ENCODE peak calls at places on chromosomes 3 and 15, in seven cellular contexts. One of them, this sample, is unnamed.

GRCh38 chr3:141797167-141797773 is 34.1 kb downstream of the GRK7 start:
- DNase-seq in HCT116: no peak
- DNase-seq in K562: no peak
- DNase-seq in GM12878: no peak
- DNase-seq in H1: peak; percentile 86
- DNase-seq in SK-N-SH: no peak
- DNase-seq in HepG2: no peak
- DNase-seq in this sample: peak; percentile 7

GRCh38 chr3:59268170-59268569 is 218.3 kb upstream of the CFAP20DC start:
- DNase-seq in HCT116: no peak
- DNase-seq in K562: no peak
- DNase-seq in GM12878: no peak
- DNase-seq in H1: no peak
- DNase-seq in SK-N-SH: no peak
- DNase-seq in HepG2: no peak
- DNase-seq in this sample: peak; percentile 41

GRCh38 chr15:31459011-31459748 is 132.5 kb downstream of the KLF13 start:
- DNase-seq in HCT116: no peak
- DNase-seq in K562: no peak
- DNase-seq in GM12878: peak; percentile 77
- DNase-seq in H1: no peak
- DNase-seq in SK-N-SH: no peak
- DNase-seq in HepG2: no peak
- DNase-seq in this sample: peak; percentile 37

GRCh38 chr3:109804697-109805096 is 467.4 kb upstream of the DPPA4 start:
- DNase-seq in HCT116: peak; percentile 84
- DNase-seq in K562: no peak
- DNase-seq in GM12878: no peak
- DNase-seq in H1: no peak
- DNase-seq in SK-N-SH: no peak
- DNase-seq in HepG2: no peak
- DNase-seq in this sample: no peak

GRCh38 chr15:90594297-90594696 is 64.6 kb downstream of the CRTC3 start:
- DNase-seq in HCT116: no peak
- DNase-seq in K562: no peak
- DNase-seq in GM12878: peak; percentile 80
- DNase-seq in H1: no peak
- DNase-seq in SK-N-SH: no peak
- DNase-seq in HepG2: no peak
- DNase-seq in this sample: no peak

GRCh38 chr3:128309026-128309425 is 155.7 kb downstream of the EEFSEC start:
- DNase-seq in HCT116: no peak
- DNase-seq in K562: no peak
- DNase-seq in GM12878: no peak
- DNase-seq in H1: peak; percentile 34
- DNase-seq in SK-N-SH: no peak
- DNase-seq in HepG2: no peak
- DNase-seq in this sample: no peak

GRCh38 chr15:101428758-101429157 is 60.7 kb downstream of the PCSK6 start:
- DNase-seq in HCT116: no peak
- DNase-seq in K562: no peak
- DNase-seq in GM12878: no peak
- DNase-seq in H1: peak; percentile 41
- DNase-seq in SK-N-SH: peak; percentile 59
- DNase-seq in HepG2: no peak
- DNase-seq in this sample: no peak

GRCh38 chr3:29525254-29525881 is 244.5 kb downstream of the RBMS3 start:
- DNase-seq in HCT116: no peak
- DNase-seq in K562: no peak
- DNase-seq in GM12878: no peak
- DNase-seq in H1: no peak
- DNase-seq in SK-N-SH: no peak
- DNase-seq in HepG2: peak; percentile 0
- DNase-seq in this sample: peak; percentile 18

GRCh38 chr3:182735672-182736071 is 57.6 kb upstream of the ATP11B start:
- DNase-seq in HCT116: no peak
- DNase-seq in K562: no peak
- DNase-seq in GM12878: no peak
- DNase-seq in H1: no peak
- DNase-seq in SK-N-SH: no peak
- DNase-seq in HepG2: no peak
- DNase-seq in this sample: peak; percentile 47

GRCh38 chr3:127458698-127459097 is 131.8 kb downstream of the TPRA1 start:
- DNase-seq in HCT116: no peak
- DNase-seq in K562: peak; percentile 45
- DNase-seq in GM12878: no peak
- DNase-seq in H1: peak; percentile 92
- DNase-seq in SK-N-SH: no peak
- DNase-seq in HepG2: no peak
- DNase-seq in this sample: no peak

GRCh38 chr3:49609815-49610214 is 55.5 kb downstream of the BSN start:
- DNase-seq in HCT116: no peak
- DNase-seq in K562: no peak
- DNase-seq in GM12878: no peak
- DNase-seq in H1: no peak
- DNase-seq in SK-N-SH: peak; percentile 65
- DNase-seq in HepG2: no peak
- DNase-seq in this sample: no peak

GRCh38 chr15:68385240-68385561 is 46.8 kb downstream of the ITGA11 start:
- DNase-seq in HCT116: no peak
- DNase-seq in K562: no peak
- DNase-seq in GM12878: no peak
- DNase-seq in H1: peak; percentile 34
- DNase-seq in SK-N-SH: no peak
- DNase-seq in HepG2: no peak
- DNase-seq in this sample: no peak

GRCh38 chr15:99430881-99431401 is 134.8 kb upstream of the MEF2A start:
- DNase-seq in HCT116: no peak
- DNase-seq in K562: no peak
- DNase-seq in GM12878: no peak
- DNase-seq in H1: no peak
- DNase-seq in SK-N-SH: no peak
- DNase-seq in HepG2: no peak
- DNase-seq in this sample: no peak

GRCh38 chr15:68315495-68316007 is 38.0 kb downstream of the FEM1B start:
- DNase-seq in HCT116: no peak
- DNase-seq in K562: no peak
- DNase-seq in GM12878: no peak
- DNase-seq in H1: peak; percentile 76
- DNase-seq in SK-N-SH: no peak
- DNase-seq in HepG2: no peak
- DNase-seq in this sample: peak; percentile 12

GRCh38 chr3:32686713-32687112 is 1.7 kb downstream of the CNOT10 start:
- DNase-seq in HCT116: no peak
- DNase-seq in K562: no peak
- DNase-seq in GM12878: no peak
- DNase-seq in H1: no peak
- DNase-seq in SK-N-SH: no peak
- DNase-seq in HepG2: no peak
- DNase-seq in this sample: no peak

GRCh38 chr15:63348392-63348791 is 33.3 kb downstream of the CA12 start:
- DNase-seq in HCT116: no peak
- DNase-seq in K562: no peak
- DNase-seq in GM12878: no peak
- DNase-seq in H1: no peak
- DNase-seq in SK-N-SH: peak; percentile 42
- DNase-seq in HepG2: no peak
- DNase-seq in this sample: peak; percentile 63

GRCh38 chr3:127405791-127406190 is 117.9 kb upstream of the PRR20G start:
- DNase-seq in HCT116: no peak
- DNase-seq in K562: no peak
- DNase-seq in GM12878: no peak
- DNase-seq in H1: no peak
- DNase-seq in SK-N-SH: no peak
- DNase-seq in HepG2: no peak
- DNase-seq in this sample: no peak

GRCh38 chr15:37094542-37095196 is 5.7 kb downstream of the MEIS2 start:
- DNase-seq in HCT116: no peak
- DNase-seq in K562: no peak
- DNase-seq in GM12878: no peak
- DNase-seq in H1: no peak
- DNase-seq in SK-N-SH: no peak
- DNase-seq in HepG2: no peak
- DNase-seq in this sample: peak; percentile 31

GRCh38 chr3:146129750-146130149 is 31.2 kb downstream of the PLOD2 start:
- DNase-seq in HCT116: no peak
- DNase-seq in K562: no peak
- DNase-seq in GM12878: no peak
- DNase-seq in H1: no peak
- DNase-seq in SK-N-SH: no peak
- DNase-seq in HepG2: no peak
- DNase-seq in this sample: no peak

GRCh38 chr3:146131616-146132410 is 29.2 kb downstream of the PLOD2 start:
- DNase-seq in HCT116: no peak
- DNase-seq in K562: no peak
- DNase-seq in GM12878: no peak
- DNase-seq in H1: no peak
- DNase-seq in SK-N-SH: no peak
- DNase-seq in HepG2: peak; percentile 33
- DNase-seq in this sample: peak; percentile 91

GRCh38 chr3:146130881-146131371 is 30.1 kb downstream of the PLOD2 start:
- DNase-seq in HCT116: no peak
- DNase-seq in K562: no peak
- DNase-seq in GM12878: no peak
- DNase-seq in H1: no peak
- DNase-seq in SK-N-SH: no peak
- DNase-seq in HepG2: no peak
- DNase-seq in this sample: peak; percentile 72

GRCh38 chr3:146128179-146128578 is 32.8 kb downstream of the PLOD2 start:
- DNase-seq in HCT116: no peak
- DNase-seq in K562: no peak
- DNase-seq in GM12878: no peak
- DNase-seq in H1: no peak
- DNase-seq in SK-N-SH: no peak
- DNase-seq in HepG2: no peak
- DNase-seq in this sample: no peak

DNA sequence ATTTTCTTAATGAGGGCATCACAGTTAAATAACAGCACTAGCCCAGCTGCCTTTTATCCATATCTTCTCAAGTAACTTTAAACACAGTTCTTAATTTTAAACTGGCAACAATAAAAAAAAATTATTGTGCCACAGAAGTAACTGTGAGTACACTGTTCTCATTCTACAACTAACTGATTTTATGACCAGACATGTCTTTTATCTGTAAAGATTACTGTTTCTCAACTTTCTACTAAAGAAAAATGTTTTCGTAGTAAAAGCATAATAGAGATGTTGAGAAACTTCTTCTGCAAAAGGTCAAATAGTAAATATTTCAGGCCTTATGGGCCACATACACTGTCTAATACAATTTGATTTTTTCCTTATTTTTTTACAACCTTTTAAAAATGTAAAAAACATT is 32.0 kb downstream of the PLOD2 start:
- DNase-seq in HCT116: no peak
- DNase-seq in K562: no peak
- DNase-seq in GM12878: no peak
- DNase-seq in H1: no peak
- DNase-seq in SK-N-SH: no peak
- DNase-seq in HepG2: no peak
- DNase-seq in this sample: no peak
- H3K27ac ChIP-seq in HCT116: no peak overlapping the region
- H3K27ac ChIP-seq in K562: no peak overlapping the region
- H3K27ac ChIP-seq in GM12878: no peak overlapping the region
- H3K27ac ChIP-seq in H1: no peak overlapping the region
- H3K27ac ChIP-seq in SK-N-SH: no peak overlapping the region
- H3K27ac ChIP-seq in HepG2: no peak overlapping the region
- H3K27ac ChIP-seq in this sample: no peak overlapping the region

GRCh38 chr3:15859507-15860013 is 61.8 kb upstream of the ANKRD28 start:
- DNase-seq in HCT116: peak; percentile 52
- DNase-seq in K562: peak; percentile 96
- DNase-seq in GM12878: no peak
- DNase-seq in H1: no peak
- DNase-seq in SK-N-SH: peak; percentile 94
- DNase-seq in HepG2: peak; percentile 65
- DNase-seq in this sample: peak; percentile 74
- H2AFZ ChIP-seq in HCT116: no peak overlapping the region
- H2AFZ ChIP-seq in K562: peak overlapping the region; percentile 89
- H2AFZ ChIP-seq in GM12878: peak overlapping the region; percentile 81
- H2AFZ ChIP-seq in H1: no peak overlapping the region
- H2AFZ ChIP-seq in SK-N-SH: peak overlapping the region; percentile 26
- H2AFZ ChIP-seq in HepG2: no peak overlapping the region
- H2AFZ ChIP-seq in this sample: peak overlapping the region; percentile 89

GRCh38 chr3:10984371-10984896 is 8.1 kb upstream of the SLC6A1 start:
- DNase-seq in HCT116: no peak
- DNase-seq in K562: no peak
- DNase-seq in GM12878: no peak
- DNase-seq in H1: no peak
- DNase-seq in SK-N-SH: no peak
- DNase-seq in HepG2: no peak
- DNase-seq in this sample: no peak

GRCh38 chr3:10982782-10983181 is 9.8 kb upstream of the SLC6A1 start:
- DNase-seq in HCT116: peak; percentile 59
- DNase-seq in K562: no peak
- DNase-seq in GM12878: no peak
- DNase-seq in H1: no peak
- DNase-seq in SK-N-SH: no peak
- DNase-seq in HepG2: no peak
- DNase-seq in this sample: no peak

GRCh38 chr3:10985181-10985580 is 7.4 kb upstream of the SLC6A1 start:
- DNase-seq in HCT116: no peak
- DNase-seq in K562: no peak
- DNase-seq in GM12878: no peak
- DNase-seq in H1: no peak
- DNase-seq in SK-N-SH: no peak
- DNase-seq in HepG2: no peak
- DNase-seq in this sample: no peak

GRCh38 chr3:10981961-10982360 is 10.6 kb upstream of the SLC6A1 start:
- DNase-seq in HCT116: no peak
- DNase-seq in K562: no peak
- DNase-seq in GM12878: no peak
- DNase-seq in H1: no peak
- DNase-seq in SK-N-SH: no peak
- DNase-seq in HepG2: no peak
- DNase-seq in this sample: no peak

GRCh38 chr3:10983219-10983916 is 9.2 kb upstream of the SLC6A1 start:
- DNase-seq in HCT116: peak; percentile 50
- DNase-seq in K562: peak; percentile 72
- DNase-seq in GM12878: no peak
- DNase-seq in H1: peak; percentile 60
- DNase-seq in SK-N-SH: peak; percentile 78
- DNase-seq in HepG2: peak; percentile 25
- DNase-seq in this sample: peak; percentile 17
- TF ChIP-seq RAD21 in HCT116: peak; percentile 42
- TF ChIP-seq RAD21 in K562: peak; percentile 51
- TF ChIP-seq RAD21 in GM12878: peak; percentile 46
- TF ChIP-seq RAD21 in H1: peak; percentile 52
- TF ChIP-seq RAD21 in SK-N-SH: peak; percentile 62
- TF ChIP-seq RAD21 in HepG2: peak; percentile 16
- TF ChIP-seq RAD21 in this sample: peak; percentile 33

GRCh38 chr3:58047806-58048205 is 39.6 kb downstream of the FLNB start:
- DNase-seq in HCT116: no peak
- DNase-seq in K562: no peak
- DNase-seq in GM12878: no peak
- DNase-seq in H1: no peak
- DNase-seq in SK-N-SH: no peak
- DNase-seq in HepG2: no peak
- DNase-seq in this sample: peak; percentile 92
- H3K27ac ChIP-seq in HCT116: no peak overlapping the region
- H3K27ac ChIP-seq in K562: no peak overlapping the region
- H3K27ac ChIP-seq in GM12878: no peak overlapping the region
- H3K27ac ChIP-seq in H1: no peak overlapping the region
- H3K27ac ChIP-seq in SK-N-SH: peak overlapping the region; percentile 92
- H3K27ac ChIP-seq in HepG2: peak overlapping the region; percentile 96
- H3K27ac ChIP-seq in this sample: no peak overlapping the region

This sample was measured in IMR-90.